ENCODE peak calls at places on chromosomes 11 and 22, in nine cellular contexts. M is heart right ventricle, Y is body of pancreas, K is Peyer's patch, H is GM06990, X is HCT116, B is mucosa of descending colon, T is left ventricle myocardium inferior, L is astrocyte. J is an unnamed sample.

GRCh38 chr11:94781822-94782221 is 13.7 kb downstream of the AMOTL1 start:
- DNase-seq in L (peak; percentile 78), K (no peak), X (no peak), H (no peak), Y (no peak), M (no peak), T (no peak), B (no peak), J (no peak)

GRCh38 chr11:76653674-76654309 is 16.8 kb downstream of the LRRC32 start:
- DNase-seq in L (peak; percentile 66), K (peak; percentile 53), Y (peak; percentile 23), H (no peak), X (no peak), B (no peak), T (peak; percentile 64), M (peak; percentile 57), J (no peak)

GRCh38 chr22:24506802-24507438 is 11.8 kb downstream of the UPB1 start:
- DNase-seq in T (no peak), X (no peak), M (no peak), K (no peak), H (no peak), Y (no peak), L (no peak), B (no peak), J (no peak)

GRCh38 chr22:30221121-30221992 is 25.2 kb downstream of the LIF start:
- DNase-seq in L (no peak), M (no peak), X (no peak), K (peak; percentile 80), B (peak; percentile 60), H (peak; percentile 72), T (no peak), Y (no peak), J (no peak)

GRCh38 chr11:2795491-2795991 is 90.0 kb downstream of the CDKN1C start:
- DNase-seq in T (no peak), M (no peak), Y (peak; percentile 5), K (no peak), H (no peak), L (no peak), X (no peak), B (peak; percentile 16), J (peak; percentile 19)

GRCh38 chr11:132058211-132058772 is 687.9 kb downstream of the NTM start:
- DNase-seq in B (no peak), M (no peak), K (no peak), L (peak; percentile 79), T (no peak), X (no peak), H (no peak), Y (no peak), J (no peak)

GRCh38 chr11:76849376-76849775 is 11.3 kb upstream of the ACER3 start:
- DNase-seq in X (no peak), Y (no peak), T (no peak), M (no peak), B (no peak), L (no peak), K (no peak), H (no peak), J (no peak)

GRCh38 chr11:121643530-121644512 is 191.1 kb upstream of the SORL1-AS1 start:
- DNase-seq in X (no peak), M (no peak), Y (no peak), B (no peak), T (no peak), L (no peak), K (no peak), H (no peak), J (no peak)

GRCh38 chr11:10564030-10564429 is 4.4 kb downstream of the LYVE1 start:
- DNase-seq in K (no peak), X (no peak), T (no peak), H (no peak), M (no peak), Y (no peak), L (no peak), B (no peak), J (no peak)

GRCh38 chr11:528815-529728 is 6.3 kb downstream of the HRAS start:
- DNase-seq in B (peak; percentile 18), T (no peak), L (no peak), X (no peak), H (no peak), Y (no peak), M (no peak), K (no peak), J (no peak)

GRCh38 chr11:45275823-45276222 is 10.3 kb downstream of the SYT13 start:
- DNase-seq in B (no peak), K (no peak), H (no peak), L (no peak), Y (no peak), M (no peak), X (no peak), T (no peak), J (no peak)

DNA sequence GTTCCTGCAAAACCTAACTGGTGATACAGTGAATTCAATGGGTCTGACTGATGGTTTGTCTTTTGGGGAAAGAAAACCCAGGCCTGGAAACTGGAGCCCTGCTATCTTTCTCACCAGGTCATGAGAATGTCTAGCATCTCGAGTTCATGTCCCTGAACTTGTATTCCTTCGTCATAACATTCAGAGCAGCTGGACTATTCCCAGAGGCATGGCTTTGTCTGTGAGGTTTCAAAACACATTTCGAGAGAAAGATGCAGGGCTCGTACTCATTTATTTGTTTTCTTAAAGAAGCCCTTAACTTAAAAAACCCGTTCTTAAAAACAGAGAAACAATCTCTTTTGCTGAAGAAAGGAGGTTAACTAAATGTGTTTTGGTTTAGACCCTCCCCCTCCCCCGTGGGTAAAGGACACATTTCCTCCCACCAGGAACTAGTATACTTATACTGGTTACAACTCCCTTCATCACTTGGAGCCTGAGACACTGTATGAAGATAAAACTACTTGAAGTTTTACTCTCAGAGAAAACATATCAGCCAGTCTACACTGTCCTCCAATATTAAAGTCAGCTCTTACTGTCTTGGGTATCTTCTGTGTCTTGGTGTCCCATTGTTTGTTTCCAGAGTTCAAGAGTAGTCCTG is 43.2 kb downstream of the ME3 start:
- DNase-seq in L (no peak), H (no peak), T (no peak), M (peak; percentile 72), X (no peak), K (no peak), B (no peak), Y (peak; percentile 46), J (peak; percentile 37)
- H3K4me3 ChIP-seq in L (no peak overlapping the region), H (no peak overlapping the region), T (no peak overlapping the region), M (no peak overlapping the region), X (no peak overlapping the region), K (no peak overlapping the region), B (no peak overlapping the region), Y (no peak overlapping the region), J (no peak overlapping the region)

DNA sequence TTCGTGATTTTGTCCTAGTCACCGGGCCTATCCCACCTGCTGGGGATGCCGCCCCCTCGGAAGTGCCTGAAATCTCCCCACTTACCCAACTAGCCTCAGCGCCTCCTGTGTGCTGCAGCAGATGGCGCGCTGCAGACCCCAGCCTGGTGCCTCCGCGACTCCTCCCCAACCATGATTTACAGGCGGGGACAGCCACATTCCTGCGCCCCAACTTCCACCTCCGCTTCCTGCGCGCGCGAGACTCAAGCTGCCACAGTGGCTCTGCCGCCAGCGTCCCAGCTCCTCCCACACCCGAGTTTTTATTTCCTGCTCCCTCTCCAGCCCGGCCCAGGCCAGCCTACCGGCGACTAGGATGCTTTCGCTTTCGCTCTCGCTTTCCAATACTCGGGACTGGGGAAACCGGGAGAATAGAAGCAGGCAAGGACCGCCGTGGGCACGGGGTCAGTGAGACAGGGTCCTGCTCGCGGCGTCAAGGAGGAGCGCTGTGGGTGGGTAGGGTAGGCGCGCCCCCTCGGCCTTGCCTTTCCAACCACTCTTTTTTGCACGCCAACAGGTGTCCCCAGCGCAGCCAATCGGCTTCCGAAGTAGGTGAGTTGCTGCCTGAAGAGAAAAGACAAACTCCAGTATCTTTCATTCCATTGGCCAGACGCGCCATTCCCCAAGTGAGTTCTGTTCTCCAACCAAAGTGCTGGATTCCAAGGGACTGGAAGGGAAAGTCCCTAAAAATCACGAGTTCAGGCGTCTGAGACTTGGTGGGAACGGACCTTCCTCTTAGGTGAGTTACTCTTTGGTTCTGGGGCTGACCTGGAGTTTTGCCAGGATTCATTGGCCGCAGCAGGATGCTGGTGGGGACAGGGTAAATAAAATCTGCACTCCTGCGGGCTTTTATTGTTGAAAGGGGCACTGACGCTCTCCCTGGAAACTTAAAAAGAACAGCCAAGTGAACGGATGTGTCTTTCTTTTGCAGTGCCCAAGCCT is at the start of gene FAM111A:
- DNase-seq in Y (peak; percentile 90), B (peak; percentile 92), H (peak; percentile 90), T (peak; percentile 90), K (peak; percentile 96), X (peak; percentile 83), L (peak; percentile 84), M (peak; percentile 90), J (peak; percentile 93)
- TF ChIP-seq CTCF in Y (peak; percentile 26), B (no peak), H (peak; percentile 63), T (peak; percentile 37), K (peak; percentile 7), X (peak; percentile 9), L (no peak), M (peak; percentile 14), J (no peak)

GRCh38 chr11:70418130-70418529 is 19.8 kb downstream of the CTTN start:
- DNase-seq in Y (no peak), L (no peak), T (no peak), K (no peak), H (no peak), M (no peak), B (no peak), X (no peak), J (no peak)
- H3K36me3 ChIP-seq in Y (peaks cover 44% of the 10 kb centered on the region), L (peaks cover 63% of the 10 kb centered on the region), T (peaks cover 99% of the 10 kb centered on the region), K (no peaks in the 10 kb centered on the region), H (no peaks in the 10 kb centered on the region), M (peaks cover 100% of the 10 kb centered on the region), B (peaks cover 5% of the 10 kb centered on the region), X (peaks cover 49% of the 10 kb centered on the region), J (no peaks in the 10 kb centered on the region)

DNA sequence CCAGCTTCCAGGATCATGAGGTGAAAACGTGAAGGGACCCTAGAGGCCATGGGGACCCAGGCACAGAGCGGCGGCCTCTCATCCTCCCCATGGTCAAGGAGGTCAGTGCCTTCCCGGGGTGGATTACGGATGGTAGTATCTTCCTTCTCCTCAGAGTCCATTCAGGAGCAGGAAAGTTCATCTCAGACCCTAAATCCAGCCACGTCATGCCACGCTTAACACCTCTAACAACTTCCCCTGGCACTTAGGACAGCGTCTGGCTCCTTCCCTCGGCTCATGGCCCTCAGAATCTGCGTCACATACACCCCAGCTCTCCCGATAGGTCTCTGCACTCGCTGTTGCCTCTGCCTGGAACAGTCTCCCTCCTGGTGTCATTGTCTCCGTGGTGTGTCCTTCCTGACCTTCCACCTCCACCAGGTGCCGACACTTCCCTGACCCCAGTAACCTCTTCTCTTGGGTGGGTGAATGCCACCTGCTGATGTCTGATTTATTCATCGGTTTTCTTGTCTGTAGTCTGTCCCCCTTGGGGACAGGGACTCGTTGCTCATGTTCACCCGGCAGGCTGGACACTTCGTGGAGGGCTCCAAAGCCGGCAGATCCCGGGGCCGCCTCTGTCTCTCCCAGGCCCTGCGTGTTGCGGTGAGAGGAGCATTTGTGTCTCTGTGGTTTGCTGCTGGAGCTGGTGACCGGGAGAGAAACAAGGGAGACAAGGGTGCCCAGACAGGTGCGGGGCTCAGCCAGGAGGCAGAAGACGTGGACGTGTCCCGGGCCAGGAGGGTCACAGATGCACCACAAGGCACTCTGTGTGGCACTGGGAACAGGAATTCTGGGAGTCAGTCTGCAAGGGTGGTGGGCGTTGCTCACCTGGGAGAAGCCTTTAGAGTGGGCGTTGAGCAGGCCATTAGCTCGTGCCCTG is 1.4 kb downstream of the MYEOV start:
- DNase-seq in H (no peak), L (no peak), Y (no peak), M (no peak), B (peak; percentile 48), T (no peak), K (no peak), X (no peak), J (no peak)
- H3K4me3 ChIP-seq in H (no peak overlapping the region), L (no peak overlapping the region), Y (no peak overlapping the region), M (no peak overlapping the region), B (no peak overlapping the region), T (no peak overlapping the region), K (no peak overlapping the region), X (peak overlapping the region; percentile 97), J (no peak overlapping the region)

GRCh38 chr22:46082633-46083032 is 67.7 kb upstream of the PPARA start:
- DNase-seq in M (no peak), H (no peak), Y (peak; percentile 6), K (peak; percentile 6), L (no peak), X (no peak), T (no peak), B (no peak), J (peak; percentile 6)
- TF ChIP-seq CTCF in M (no peak), H (no peak), Y (no peak), K (no peak), L (no peak), X (no peak), T (no peak), B (no peak), J (no peak)